ENCODE peak calls at places on chromosomes 11 and 22, in eight cellular contexts. A is endothelial cell, Q is glutamatergic neuron, M is prostate gland, T is cardiac muscle cell, X is cardiac fibroblast, N is GM10248, U is mammary epithelial cell. V is an unnamed sample.

GRCh38 chr11:35413568-35413967 is 5.8 kb downstream of the SLC1A2 start:
- DNase-seq in A (no peak), Q (no peak), M (no peak), T (no peak), X (no peak), N (no peak), U (no peak), V (no peak)

GRCh38 chr11:126404367-126404766 is 48.9 kb downstream of the ST3GAL4 start:
- DNase-seq in A (no peak), Q (no peak), M (no peak), T (no peak), X (no peak), N (no peak), U (peak), V (no peak)

GRCh38 chr11:1442163-1442562 is 44.4 kb downstream of the MOB2 start:
- DNase-seq in A (peak), Q (peak), M (no peak), T (peak), X (peak), N (no peak), U (no peak), V (no peak)

GRCh38 chr11:47130541-47130940 is 46.1 kb downstream of the ARFGAP2 start:
- DNase-seq in A (no peak), Q (no peak), M (no peak), T (no peak), X (no peak), N (no peak), U (no peak), V (no peak)

GRCh38 chr22:41620646-41621098 is at the start of gene DESI1:
- DNase-seq in A (no peak), Q (no peak), M (no peak), T (peak), X (no peak), N (peak), U (no peak), V (no peak)

GRCh38 chr11:135033545-135033944 is 621.5 kb upstream of the B3GAT1 start:
- DNase-seq in A (peak), Q (peak), M (no peak), T (peak), X (no peak), N (no peak), U (no peak), V (no peak)

GRCh38 chr22:37175414-37176144 is 12.5 kb downstream of the C1QTNF6 start:
- DNase-seq in A (no peak), Q (peak), M (no peak), T (no peak), X (no peak), N (no peak), U (no peak), V (no peak)

GRCh38 chr11:77125191-77125590 is 2.9 kb upstream of the MYO7A start:
- DNase-seq in A (no peak), Q (no peak), M (no peak), T (peak), X (no peak), N (no peak), U (no peak), V (no peak)

GRCh38 chr11:18765554-18765953 is 26.0 kb downstream of the PTPN5 start:
- DNase-seq in A (no peak), Q (no peak), M (no peak), T (peak), X (peak), N (no peak), U (peak), V (no peak)

GRCh38 chr11:19664896-19665548 is 47.6 kb upstream of the NAV2 start:
- DNase-seq in A (no peak), Q (peak), M (no peak), T (peak), X (peak), N (no peak), U (peak), V (no peak)

GRCh38 chr11:76054330-76054729 is 152.0 kb downstream of the WNT11 start:
- DNase-seq in A (no peak), Q (no peak), M (no peak), T (no peak), X (no peak), N (no peak), U (no peak), V (no peak)

GRCh38 chr22:27262371-27262770 is 539.2 kb downstream of the MN1 start:
- DNase-seq in A (no peak), Q (no peak), M (no peak), T (no peak), X (no peak), N (no peak), U (no peak), V (no peak)

GRCh38 chr11:1140642-1141490 is 16.9 kb upstream of the MUC5AC start:
- DNase-seq in A (peak), Q (no peak), M (no peak), T (no peak), X (no peak), N (no peak), U (no peak), V (no peak)

GRCh38 chr22:38936562-38936961 is 20.8 kb upstream of the APOBEC3A start:
- DNase-seq in A (no peak), Q (no peak), M (no peak), T (no peak), X (no peak), N (no peak), U (no peak), V (no peak)

GRCh38 chr11:17498058-17498457 is 21.4 kb upstream of the ABCC8 start:
- DNase-seq in A (no peak), Q (no peak), M (no peak), T (no peak), X (no peak), N (no peak), U (no peak), V (no peak)

GRCh38 chr11:34682822-34683221 is 61.9 kb downstream of the EHF start:
- DNase-seq in A (no peak), Q (no peak), M (no peak), T (peak), X (peak), N (no peak), U (peak), V (no peak)

GRCh38 chr11:36130401-36130800 is 158.8 kb downstream of the COMMD9 start:
- DNase-seq in A (no peak), Q (no peak), M (no peak), T (no peak), X (peak), N (no peak), U (peak), V (no peak)

GRCh38 chr22:46329616-46330015 is 5.9 kb upstream of the TRMU start:
- DNase-seq in A (no peak), Q (peak), M (no peak), T (no peak), X (no peak), N (no peak), U (no peak), V (no peak)

GRCh38 chr11:32435511-32435946 is at the start of gene WT1:
- DNase-seq in A (peak), Q (peak), M (no peak), T (peak), X (peak), N (no peak), U (no peak), V (no peak)

DNA sequence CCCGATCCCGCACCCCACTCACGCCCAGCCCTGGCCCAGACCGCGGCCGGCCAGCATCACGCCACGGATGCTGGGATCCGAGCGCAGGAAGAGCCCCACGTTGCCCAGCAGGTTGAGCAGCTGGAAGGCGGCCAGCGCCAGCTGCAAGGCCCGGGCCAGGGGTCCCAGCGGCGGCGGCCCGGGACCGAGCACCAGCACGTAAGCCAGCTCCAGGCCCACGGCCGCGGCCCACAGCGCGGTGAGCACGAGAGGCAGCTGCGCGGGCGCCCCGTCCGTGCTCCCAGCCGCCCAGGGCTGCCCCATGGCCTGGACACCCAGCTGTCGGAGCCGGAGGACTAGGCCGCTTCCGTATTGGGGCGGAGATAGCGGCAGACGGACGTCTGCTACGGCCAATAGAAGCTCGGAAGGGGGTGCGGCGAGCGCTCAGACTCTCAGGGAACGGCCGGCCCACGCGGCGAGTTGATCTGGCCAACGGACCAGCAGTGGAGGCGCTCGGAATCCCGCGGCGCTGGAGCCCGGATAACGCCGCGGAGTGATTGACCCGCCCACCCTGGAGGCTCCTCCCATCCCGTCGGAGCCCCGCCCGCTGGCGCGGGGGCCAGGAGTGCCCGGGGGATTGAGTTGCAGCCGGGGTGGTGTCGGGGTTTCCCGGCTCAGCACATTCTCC is at the start of gene ZDHHC24:
- DNase-seq in A (peak), Q (peak), M (peak), T (peak), X (peak), N (peak), U (peak), V (peak)
- TF ChIP-seq CTCF in A (no peak), Q (no peak), M (no peak), T (no peak), X (no peak), N (no peak), U (no peak), V (no peak)

DNA sequence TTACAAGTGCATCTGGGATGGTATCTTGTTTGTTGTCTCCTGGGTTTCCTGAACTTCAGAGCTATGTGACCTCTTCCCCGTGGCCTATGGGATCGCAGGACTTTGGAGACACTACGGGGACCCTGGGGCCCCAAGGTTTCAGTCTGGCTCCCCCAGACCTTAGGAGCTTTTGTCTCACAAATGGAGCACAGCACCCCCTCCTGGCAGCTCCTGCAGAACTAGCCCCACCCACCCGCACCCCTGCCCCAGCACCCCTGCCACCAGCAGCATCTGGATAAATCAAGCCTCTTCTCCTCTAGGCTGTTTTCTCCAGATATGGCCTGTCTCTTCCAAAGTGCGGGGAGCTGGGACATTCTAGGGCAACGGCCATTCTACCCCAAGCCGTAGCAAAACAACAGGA is 10.4 kb downstream of the RCOR2 start:
- DNase-seq in A (peak), Q (peak), M (no peak), T (peak), X (peak), N (no peak), U (no peak), V (no peak)
- TF ChIP-seq CTCF in A (no peak), Q (peak), M (no peak), T (peak), X (no peak), N (no peak), U (no peak), V (peak)

DNA sequence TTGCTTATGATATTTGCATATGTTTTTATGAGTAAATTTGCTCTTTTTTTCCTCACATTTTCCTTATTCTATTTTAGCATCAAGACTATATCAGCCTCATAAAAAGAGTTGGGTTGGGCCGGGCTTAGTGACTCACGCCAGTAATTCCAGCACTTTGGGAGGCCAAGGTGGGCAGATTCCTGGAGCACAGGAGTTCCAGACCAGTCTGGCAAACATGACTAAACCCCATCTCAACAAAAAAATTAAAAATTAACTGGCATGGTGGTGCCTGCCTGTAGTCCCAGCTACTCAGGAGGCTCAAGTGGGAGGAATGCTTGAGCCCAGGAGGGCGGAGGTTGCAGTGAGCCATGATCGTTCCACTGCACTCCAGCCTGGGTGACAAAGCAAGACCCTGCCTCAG is 148.8 kb upstream of the ANO5 start:
- DNase-seq in A (no peak), Q (no peak), M (no peak), T (no peak), X (no peak), N (no peak), U (no peak), V (no peak)
- TF ChIP-seq CTCF in A (no peak), Q (no peak), M (no peak), T (no peak), X (no peak), N (no peak), U (no peak), V (no peak)

DNA sequence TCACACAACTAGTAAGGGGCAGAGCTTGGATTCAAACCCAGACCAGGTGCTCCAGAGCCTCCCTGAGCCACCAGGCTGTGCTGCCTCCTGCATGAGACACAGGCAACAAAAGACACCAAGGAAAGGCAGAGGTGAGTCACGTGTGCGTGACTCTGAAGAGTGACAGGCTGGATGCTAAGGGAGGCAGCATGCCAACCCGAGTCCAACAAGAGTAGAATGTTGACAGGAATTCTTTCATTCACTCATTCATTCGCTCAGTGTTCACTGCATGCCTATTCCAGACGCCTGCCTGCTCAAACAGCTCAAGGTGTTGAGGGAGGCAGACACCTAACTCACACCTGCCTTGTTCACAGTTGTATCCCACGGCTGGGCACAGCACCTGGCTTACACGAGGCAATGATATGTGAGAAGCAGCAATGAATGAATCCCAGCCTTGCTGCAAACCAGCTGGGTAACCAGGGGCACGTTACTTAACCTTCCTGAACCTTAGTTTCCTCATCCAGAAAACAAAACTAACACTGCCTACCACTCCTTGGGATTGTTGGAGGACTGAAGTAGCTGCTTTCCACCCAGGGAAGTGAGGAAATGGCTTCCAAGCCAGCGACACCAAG is 73.8 kb upstream of the ARFGAP3 start:
- DNase-seq in A (no peak), Q (no peak), M (no peak), T (no peak), X (peak), N (no peak), U (peak), V (no peak)
- TF ChIP-seq CTCF in A (no peak), Q (no peak), M (no peak), T (no peak), X (peak), N (peak), U (peak), V (peak)

GRCh38 chr11:12380565-12381325 is 3.4 kb downstream of the PARVA start:
- DNase-seq in A (no peak), Q (no peak), M (no peak), T (no peak), X (no peak), N (no peak), U (peak), V (no peak)

GRCh38 chr11:12381875-12382274 is 4.5 kb downstream of the PARVA start:
- DNase-seq in A (no peak), Q (no peak), M (no peak), T (no peak), X (no peak), N (no peak), U (no peak), V (no peak)

GRCh38 chr11:12377824-12378593 is 638 bp downstream of the PARVA start:
- DNase-seq in A (peak), Q (peak), M (peak), T (peak), X (peak), N (no peak), U (peak), V (no peak)

GRCh38 chr11:12376259-12376971 is 956 bp upstream of the PARVA start:
- DNase-seq in A (no peak), Q (no peak), M (no peak), T (peak), X (peak), N (no peak), U (no peak), V (no peak)

GRCh38 chr11:12377106-12377823 is at the start of gene PARVA:
- DNase-seq in A (peak), Q (peak), M (peak), T (peak), X (peak), N (no peak), U (peak), V (no peak)
- TF ChIP-seq CTCF in A (no peak), Q (no peak), M (no peak), T (no peak), X (peak), N (no peak), U (no peak), V (no peak)

DNA sequence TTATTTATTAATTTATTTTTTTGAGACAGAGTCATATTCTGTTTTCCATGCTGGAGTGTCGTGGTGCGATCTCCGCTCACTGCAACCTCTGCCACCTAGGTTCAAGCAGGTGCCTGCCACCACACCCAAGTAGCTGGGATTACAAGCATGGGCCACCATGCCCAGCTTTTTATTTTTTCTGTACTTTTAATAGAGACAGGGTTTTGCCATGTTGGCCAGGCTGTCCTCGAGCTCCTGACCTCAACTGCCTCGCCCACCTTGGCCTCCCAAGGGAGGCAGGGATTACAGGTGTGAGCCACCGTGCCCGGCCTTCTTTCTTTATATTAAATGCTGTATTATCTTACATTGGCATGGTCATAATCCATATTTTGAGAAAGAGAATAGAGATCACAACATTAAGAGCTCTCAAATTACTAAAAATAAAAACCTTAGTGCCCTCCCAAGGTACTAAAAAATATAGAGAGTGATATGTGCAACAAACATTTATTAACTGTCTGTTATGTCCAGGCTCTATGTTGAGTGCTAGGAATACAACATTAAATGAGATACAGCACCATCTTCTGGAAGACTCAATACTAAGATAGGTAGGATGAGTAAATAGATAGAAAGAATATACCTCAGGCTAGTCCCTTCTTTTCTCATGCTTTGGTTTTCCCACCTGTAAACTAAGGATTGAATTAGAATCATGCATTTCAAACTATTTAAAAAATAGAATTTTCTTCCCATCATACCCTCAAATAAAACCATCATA is 84.1 kb downstream of the BBOX1 start:
- DNase-seq in A (no peak), Q (no peak), M (no peak), T (peak), X (peak), N (no peak), U (peak), V (peak)
- TF ChIP-seq CTCF in A (no peak), Q (no peak), M (no peak), T (peak), X (no peak), N (no peak), U (peak), V (peak)

DNA sequence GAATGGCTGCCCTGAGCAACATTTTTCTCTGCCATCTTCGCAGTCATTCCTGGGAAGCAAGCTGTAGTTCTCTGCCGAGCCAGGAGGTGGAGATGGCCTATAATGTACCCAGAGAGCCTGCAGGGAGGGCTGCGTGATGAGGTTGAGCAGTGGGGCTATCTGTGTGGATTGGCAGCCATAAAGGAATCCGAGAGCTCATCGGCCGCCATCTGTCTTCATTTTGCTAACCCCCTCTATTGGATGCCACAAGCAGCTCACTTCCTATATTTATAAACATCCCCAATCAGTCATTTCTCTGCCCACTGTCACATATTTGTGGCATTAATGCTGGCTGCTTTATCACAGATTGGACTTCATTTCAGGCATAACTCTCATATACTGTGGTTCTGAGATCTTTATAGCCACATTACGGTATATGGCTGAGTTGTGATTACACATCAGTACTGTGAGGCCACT is 209.5 kb downstream of the NTM start:
- DNase-seq in A (peak), Q (peak), M (no peak), T (peak), X (peak), N (peak), U (peak), V (peak)
- TF ChIP-seq CTCF in A (peak), Q (peak), M (no peak), T (peak), X (no peak), N (peak), U (peak), V (peak)

V was measured in AG09319.